ENCODE peak calls at places on chromosomes 13 and 19, in four cellular contexts. S is GM23248, B is hepatocyte, G is AG10803. V is an unnamed sample.

GRCh38 chr13:106566682-106567420 is 1.1 kb downstream of the ARGLU1 start:
- DNase-seq in B (peak; percentile 70), G (peak; percentile 54), S (peak; percentile 84), V (peak; percentile 67)

GRCh38 chr19:44280916-44281315 is 21.2 kb downstream of the ZNF233 start:
- DNase-seq in S (no peak), G (no peak), B (no peak), V (no peak)

GRCh38 chr19:45920458-45920857 is 5.9 kb upstream of the NANOS2 start:
- DNase-seq in S (no peak), G (no peak), B (no peak), V (no peak)

GRCh38 chr13:43085545-43085944 is 62.2 kb downstream of the DNAJC15 start:
- DNase-seq in S (peak; percentile 54), B (peak; percentile 32), G (peak; percentile 55), V (peak; percentile 61)

GRCh38 chr13:29594310-29594709 is 1.2 kb downstream of the SLC7A1 start:
- DNase-seq in S (peak; percentile 88), B (peak; percentile 61), G (peak; percentile 88), V (peak; percentile 86)

GRCh38 chr19:46133101-46133627 is 8.7 kb upstream of the IGFL3 start:
- DNase-seq in B (peak; percentile 65), S (peak; percentile 81), G (peak; percentile 96), V (peak; percentile 72)

GRCh38 chr13:108495686-108496363 is 133.6 kb upstream of the MYO16 start:
- DNase-seq in B (peak; percentile 21), G (no peak), S (no peak), V (no peak)

GRCh38 chr19:37572203-37572602 is 22.4 kb downstream of the ZNF571 start:
- DNase-seq in B (no peak), S (peak; percentile 55), G (peak; percentile 1), V (peak; percentile 30)

GRCh38 chr13:59112375-59112774 is 1051.4 kb downstream of the DIAPH3 start:
- DNase-seq in G (peak; percentile 74), S (peak; percentile 36), B (peak; percentile 21), V (peak; percentile 85)

GRCh38 chr13:61350351-61350750 is 65.3 kb downstream of the PCDH20 start:
- DNase-seq in G (no peak), B (no peak), S (no peak), V (no peak)

GRCh38 chr13:22690756-22691155 is 490.0 kb upstream of the SGCG start:
- DNase-seq in G (no peak), S (no peak), B (no peak), V (no peak)

GRCh38 chr13:73580868-73581267 is 522.1 kb downstream of the KLF5 start:
- DNase-seq in B (no peak), G (no peak), S (no peak), V (no peak)

GRCh38 chr19:5695649-5696195 is 5.6 kb downstream of the RPL36 start:
- DNase-seq in S (no peak), B (peak; percentile 8), G (no peak), V (no peak)

GRCh38 chr19:49094505-49095482 is 9.5 kb downstream of the SNRNP70 start:
- DNase-seq in S (peak; percentile 25), B (no peak), G (peak; percentile 22), V (no peak)

GRCh38 chr19:35718345-35719041 is 690 bp downstream of the KMT2B start:
- DNase-seq in S (peak; percentile 62), G (peak; percentile 11), B (peak; percentile 52), V (peak; percentile 17)

GRCh38 chr13:36531746-36532486 is 99.6 kb downstream of the CCNA1 start:
- DNase-seq in S (no peak), B (no peak), G (peak; percentile 75), V (peak; percentile 0)

GRCh38 chr13:99057310-99057975 is 79.6 kb upstream of the DOCK9 start:
- DNase-seq in B (no peak), G (peak; percentile 64), S (peak; percentile 84), V (peak; percentile 83)

GRCh38 chr19:2775556-2776430 is 7.3 kb downstream of the SGTA start:
- DNase-seq in G (peak; percentile 30), S (peak; percentile 35), B (peak; percentile 35), V (peak; percentile 88)

GRCh38 chr13:27789495-27790303 is 2.6 kb upstream of the GSX1 start:
- DNase-seq in G (no peak), S (no peak), B (no peak), V (no peak)
- H3K4me3 ChIP-seq in G (no peak overlapping the region), S (no peak overlapping the region), B (peak overlapping the region; percentile 5), V (no peak overlapping the region)

DNA sequence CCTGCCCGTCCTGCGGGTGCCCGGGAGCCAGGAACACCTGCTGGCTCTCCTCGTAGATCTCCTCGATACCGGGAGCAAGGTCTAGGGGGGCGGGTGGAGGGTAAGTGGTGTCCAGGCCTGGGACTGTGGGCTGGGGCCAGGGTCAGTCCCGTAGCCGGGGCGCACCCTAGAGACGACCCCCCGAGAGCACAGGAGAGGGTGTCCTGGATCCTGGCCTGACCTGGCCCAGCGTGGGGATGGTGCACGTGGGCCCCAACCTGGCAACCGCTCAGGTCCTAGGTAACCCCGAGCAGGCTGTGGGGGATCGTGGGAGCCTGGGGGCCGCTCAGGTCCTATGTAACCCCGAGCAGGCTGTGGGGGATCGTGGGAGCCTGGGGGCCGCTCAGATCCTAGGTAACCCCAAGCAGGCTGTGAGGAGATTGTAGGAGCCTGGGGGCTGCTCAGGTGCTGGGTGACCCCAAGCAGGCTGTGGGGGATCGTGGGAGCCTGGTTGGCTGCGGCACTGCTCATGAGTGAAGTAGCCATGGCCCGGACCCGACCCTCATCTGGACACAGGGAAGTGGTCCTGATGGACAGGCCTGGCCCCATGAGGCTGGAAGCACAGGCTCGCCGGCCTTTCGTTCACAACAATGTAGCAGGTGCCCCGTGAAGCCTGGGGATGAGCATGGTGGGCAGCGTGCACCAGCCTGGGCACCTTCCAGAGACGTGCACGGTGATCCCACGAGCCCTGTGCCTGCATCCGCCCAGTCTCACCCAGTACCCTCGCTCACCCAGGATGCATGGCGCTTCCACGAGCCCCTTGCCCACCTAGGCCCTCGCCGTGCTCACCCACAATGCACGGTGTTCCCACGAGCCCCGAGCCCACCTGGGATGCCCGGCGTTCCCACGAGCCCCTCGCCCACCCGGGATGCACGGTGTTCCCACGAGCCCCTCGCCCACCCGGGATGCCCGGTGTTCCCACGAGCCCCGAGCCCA is 6.2 kb downstream of the GPX4 start:
- DNase-seq in B (no peak), S (no peak), G (no peak), V (no peak)
- H3K4me3 ChIP-seq in B (no peak overlapping the region), S (no peak overlapping the region), G (no peak overlapping the region), V (no peak overlapping the region)

GRCh38 chr19:50325310-50326100 is 3.7 kb downstream of the KCNC3 start:
- DNase-seq in S (peak; percentile 79), G (peak; percentile 16), B (peak; percentile 90), V (peak; percentile 20)

GRCh38 chr19:50326101-50326664 is 3.0 kb downstream of the KCNC3 start:
- DNase-seq in G (no peak), S (no peak), B (no peak), V (no peak)

GRCh38 chr19:50328257-50329145 is 676 bp downstream of the KCNC3 start:
- DNase-seq in B (peak; percentile 46), G (peak; percentile 4), S (peak; percentile 55), V (no peak)

GRCh38 chr19:50327461-50328256 is 1.5 kb downstream of the KCNC3 start:
- DNase-seq in S (no peak), B (no peak), G (no peak), V (no peak)

GRCh38 chr19:50327013-50327412 is 2.2 kb downstream of the KCNC3 start:
- DNase-seq in G (no peak), S (no peak), B (no peak), V (no peak)
- H3K4me3 ChIP-seq in G (no peak overlapping the region), S (no peak overlapping the region), B (no peak overlapping the region), V (no peak overlapping the region)

GRCh38 chr19:4305659-4306058 is 1.3 kb downstream of the FSD1 start:
- DNase-seq in B (no peak), S (no peak), G (no peak), V (no peak)

GRCh38 chr19:4305253-4305612 is 835 bp downstream of the FSD1 start:
- DNase-seq in G (no peak), B (no peak), S (no peak), V (no peak)

GRCh38 chr19:4302238-4302630 is at the start of gene TMIGD2:
- DNase-seq in S (no peak), B (no peak), G (no peak), V (no peak)

GRCh38 chr19:4304509-4305252 is at the start of gene FSD1:
- DNase-seq in B (peak; percentile 71), G (peak; percentile 43), S (peak; percentile 81), V (no peak)

DNA sequence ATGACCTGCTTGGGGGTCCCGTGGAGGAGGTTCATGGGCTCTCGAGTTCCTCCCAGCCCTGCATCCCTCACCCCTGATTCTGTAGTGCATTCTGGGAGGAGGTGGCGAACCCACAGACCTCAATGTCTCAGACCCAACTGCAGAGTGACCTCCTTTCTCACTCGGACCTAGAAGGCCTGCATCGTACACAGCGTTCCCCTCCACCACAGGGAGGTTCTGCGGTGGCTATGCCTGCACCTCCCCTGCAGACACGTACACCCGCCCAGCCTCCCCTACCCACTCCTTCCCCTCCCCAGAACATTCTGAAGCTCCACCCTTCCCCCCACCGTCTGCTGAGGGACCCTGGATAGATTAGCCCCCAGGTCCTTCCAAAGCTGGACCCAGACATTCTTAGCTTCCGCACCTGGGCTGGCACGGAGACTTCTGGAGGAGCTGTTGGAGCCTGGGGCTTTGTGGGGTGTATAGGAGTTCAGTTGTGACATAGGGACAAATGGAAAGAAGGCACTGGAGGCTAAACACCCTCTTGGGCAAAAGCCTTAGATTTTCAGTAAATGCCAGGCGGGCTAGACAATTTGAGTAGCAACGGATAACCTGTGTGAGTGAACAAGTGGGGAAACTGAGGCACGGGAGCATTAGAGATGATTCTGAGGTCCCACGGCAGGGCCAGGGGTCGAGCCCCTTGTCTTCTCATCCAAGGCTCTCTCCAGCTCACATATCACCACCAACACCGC is 455 bp upstream of the FSD1 start:
- DNase-seq in B (no peak), G (no peak), S (no peak), V (no peak)
- H3K4me3 ChIP-seq in B (no peak overlapping the region), G (peak overlapping the region; percentile 18), S (peak overlapping the region; percentile 53), V (no peak overlapping the region)